ENCODE peak calls at places on chromosomes 2 and 18, in six cellular contexts. Q is upper lobe of right lung, P is AG10803, V is cardiac fibroblast, X is Panc1, M is endothelial cell. D is an unnamed sample.
A peak's percentile ranks its signal among the peaks of the same experiment; 100 is the strongest.

GRCh38 chr2:37625781-37626548 is 45.5 kb downstream of the CDC42EP3 start:
- DNase-seq in Q (no peak), P (peak; percentile 79), V (no peak), X (no peak), M (no peak), D (no peak)

GRCh38 chr2:62485780-62486765 is 19.9 kb downstream of the TMEM17 start:
- DNase-seq in Q (no peak), P (no peak), V (peak; percentile 35), X (no peak), M (no peak), D (no peak)

GRCh38 chr18:47075098-47075883 is 39.9 kb upstream of the ELOA2 start:
- DNase-seq in Q (no peak), P (peak; percentile 9), V (peak; percentile 29), X (no peak), M (no peak), D (no peak)

GRCh38 chr2:144509001-144509545 is 10.8 kb downstream of the ZEB2 start:
- DNase-seq in Q (no peak), P (no peak), V (peak; percentile 44), X (no peak), M (no peak), D (no peak)

GRCh38 chr18:46559946-46560670 is 96.9 kb downstream of the LOXHD1 start:
- DNase-seq in Q (no peak), P (no peak), V (no peak), X (no peak), M (no peak), D (no peak)

GRCh38 chr2:135744761-135745314 is 3.2 kb downstream of the UBXN4 start:
- DNase-seq in Q (no peak), P (peak; percentile 22), V (peak; percentile 49), X (no peak), M (peak; percentile 7), D (no peak)

GRCh38 chr18:44637210-44638051 is 43.3 kb upstream of the SETBP1 start:
- DNase-seq in Q (no peak), P (peak; percentile 53), V (peak; percentile 44), X (no peak), M (no peak), D (peak; percentile 29)

GRCh38 chr2:167388497-167388896 is 500.2 kb downstream of the XIRP2 start:
- DNase-seq in Q (no peak), P (no peak), V (no peak), X (no peak), M (no peak), D (no peak)

GRCh38 chr2:190185380-190185779 is 122.9 kb upstream of the MSTN start:
- DNase-seq in Q (no peak), P (no peak), V (no peak), X (no peak), M (no peak), D (no peak)

GRCh38 chr2:159497256-159497655 is 119.1 kb downstream of the BAZ2B start:
- DNase-seq in Q (no peak), P (peak; percentile 79), V (peak; percentile 93), X (no peak), M (peak; percentile 24), D (no peak)

GRCh38 chr18:77366067-77366724 is 116.5 kb downstream of the GALR1 start:
- DNase-seq in Q (no peak), P (no peak), V (no peak), X (no peak), M (no peak), D (no peak)

GRCh38 chr2:69581774-69582581 is 61.6 kb downstream of the AAK1 start:
- DNase-seq in Q (no peak), P (peak; percentile 64), V (peak; percentile 81), X (no peak), M (no peak), D (peak; percentile 14)

GRCh38 chr2:124032799-124033198 is 7.7 kb downstream of the CNTNAP5 start:
- DNase-seq in Q (no peak), P (no peak), V (no peak), X (no peak), M (no peak), D (no peak)

GRCh38 chr2:27920148-27920885 is 29.8 kb downstream of the BABAM2 start:
- DNase-seq in Q (no peak), P (no peak), V (peak; percentile 92), X (peak; percentile 45), M (no peak), D (no peak)

GRCh38 chr2:137380610-137381009 is 583.7 kb upstream of the HNMT start:
- DNase-seq in Q (no peak), P (peak; percentile 46), V (peak; percentile 53), X (no peak), M (no peak), D (no peak)

GRCh38 chr2:33796511-33796910 is 197.4 kb upstream of the FAM98A start:
- DNase-seq in Q (no peak), P (no peak), V (no peak), X (no peak), M (no peak), D (no peak)

DNA sequence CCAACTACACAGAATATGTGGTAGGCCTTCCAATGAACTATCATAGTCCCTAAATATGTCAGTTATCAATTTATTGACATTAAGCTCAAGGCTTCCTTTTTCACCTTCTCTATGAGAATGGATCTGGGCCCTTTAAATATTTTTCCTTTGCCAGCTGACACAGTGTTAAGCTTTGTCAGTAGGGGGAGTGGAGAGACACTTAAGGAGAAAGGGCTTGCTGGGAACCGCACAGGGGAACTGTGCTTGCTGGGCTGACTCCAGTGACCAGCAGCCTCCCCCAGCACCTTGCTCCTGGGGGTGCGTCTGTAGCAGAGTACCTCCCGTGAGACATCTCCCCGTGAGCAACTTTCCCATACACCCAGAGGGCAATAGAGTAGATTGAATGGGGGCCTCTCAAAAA is 6.5 kb upstream of the PTPN2 start:
- DNase-seq in Q (no peak), P (no peak), V (peak; percentile 29), X (no peak), M (no peak), D (no peak)
- TF ChIP-seq CTCF in Q (no peak), P (peak; percentile 15), V (peak; percentile 28), X (peak; percentile 25), M (no peak), D (peak; percentile 37)

GRCh38 chr2:58358024-58358423 is 116.9 kb upstream of the FANCL start:
- DNase-seq in Q (no peak), P (no peak), V (no peak), X (no peak), M (no peak), D (no peak)
- TF ChIP-seq CTCF in Q (no peak), P (no peak), V (no peak), X (no peak), M (no peak), D (no peak)

DNA sequence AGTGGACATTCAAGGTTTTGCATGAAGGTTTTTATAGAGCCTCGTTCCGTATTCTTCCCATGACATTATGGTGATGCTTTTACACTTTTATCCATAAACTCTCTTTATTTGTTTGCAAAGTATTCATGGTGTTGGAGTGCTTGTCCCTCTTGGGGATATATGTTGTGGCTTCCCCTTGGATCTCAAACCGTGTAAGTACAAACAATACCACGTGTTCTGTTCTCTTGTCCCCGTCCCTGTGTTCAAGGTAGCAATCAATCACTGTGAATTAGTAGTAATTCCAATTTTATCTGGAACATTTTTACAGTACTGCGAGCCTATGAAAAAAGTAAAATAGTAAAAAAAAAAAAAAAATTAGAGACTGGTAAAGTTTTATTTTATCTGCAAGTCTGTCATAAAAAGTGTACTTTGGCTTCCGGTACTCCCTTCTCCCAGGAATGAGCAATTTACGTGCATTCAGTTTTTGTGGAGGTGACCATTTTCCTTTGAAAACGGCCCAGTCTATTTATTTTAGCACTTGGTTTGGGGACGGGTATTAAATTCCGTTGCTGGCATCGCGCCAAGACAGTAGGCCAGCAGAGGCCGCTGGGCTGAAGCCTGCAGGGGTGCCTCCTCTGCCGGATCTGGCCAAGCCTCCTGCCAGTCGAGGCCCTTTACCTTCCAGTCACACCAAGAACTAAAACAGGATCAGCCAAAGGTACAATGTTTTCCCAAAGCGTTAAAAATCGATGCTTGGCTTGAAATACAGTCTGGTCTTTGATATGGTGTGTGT is 175.7 kb downstream of the SOCS6 start:
- DNase-seq in Q (peak; percentile 87), P (peak; percentile 52), V (peak; percentile 68), X (peak; percentile 52), M (peak; percentile 82), D (peak; percentile 8)
- TF ChIP-seq CTCF in Q (peak; percentile 31), P (peak; percentile 49), V (peak; percentile 38), X (peak; percentile 46), M (no peak), D (no peak)

GRCh38 chr2:85600235-85600575 is 2.3 kb downstream of the TMEM150A start:
- DNase-seq in Q (no peak), P (no peak), V (no peak), X (no peak), M (no peak), D (no peak)

GRCh38 chr2:85600951-85601770 is 1.3 kb downstream of the TMEM150A start:
- DNase-seq in Q (no peak), P (no peak), V (no peak), X (no peak), M (no peak), D (no peak)

GRCh38 chr2:85601771-85602475 is 575 bp downstream of the TMEM150A start:
- DNase-seq in Q (peak; percentile 90), P (peak; percentile 60), V (peak; percentile 36), X (no peak), M (no peak), D (no peak)

GRCh38 chr2:85604568-85605339 is 2.3 kb upstream of the TMEM150A start:
- DNase-seq in Q (no peak), P (peak; percentile 29), V (peak; percentile 40), X (no peak), M (no peak), D (no peak)

DNA sequence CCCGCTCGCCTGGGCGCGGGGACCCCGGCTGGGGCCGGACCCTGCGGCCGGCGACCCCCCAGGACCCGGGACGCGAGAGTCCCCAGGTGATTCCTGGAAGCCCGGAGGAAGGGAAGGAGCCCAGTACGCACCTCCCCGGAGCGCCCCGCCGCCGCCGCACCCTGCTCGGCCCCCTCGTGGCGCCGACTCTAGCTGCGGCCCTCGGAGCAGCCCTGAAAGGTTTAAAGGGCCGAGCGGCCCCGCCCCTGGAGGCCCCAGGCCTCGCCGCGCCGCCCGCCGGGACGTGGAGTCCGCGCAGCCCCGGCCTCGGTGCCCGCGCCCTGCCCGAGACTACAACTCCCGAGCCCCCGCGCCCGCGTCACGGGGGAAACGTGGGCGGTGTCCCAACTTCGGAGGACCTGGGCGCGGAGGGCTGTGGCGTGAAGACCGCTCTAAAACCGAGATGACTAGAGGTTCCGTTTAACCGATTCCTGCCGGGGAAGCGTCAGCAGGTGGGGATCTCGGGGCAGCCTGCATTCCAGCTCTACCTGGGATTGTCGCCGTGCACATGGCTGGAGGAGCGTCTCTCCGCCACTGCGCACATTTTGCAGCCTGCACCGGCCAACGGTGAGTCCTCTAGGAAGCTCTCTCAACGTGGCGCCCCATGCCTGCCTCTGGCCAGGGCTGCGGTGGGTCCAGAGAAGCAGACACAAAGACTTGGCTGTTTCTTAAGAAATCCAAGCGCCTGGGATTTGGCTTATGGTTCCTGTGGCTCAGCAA is at the start of gene TMEM150A:
- DNase-seq in Q (peak; percentile 98), P (peak; percentile 86), V (peak; percentile 87), X (no peak), M (peak; percentile 89), D (peak; percentile 92)
- TF ChIP-seq CTCF in Q (peak; percentile 50), P (peak; percentile 1), V (no peak), X (no peak), M (peak; percentile 21), D (peak; percentile 27)

DNA sequence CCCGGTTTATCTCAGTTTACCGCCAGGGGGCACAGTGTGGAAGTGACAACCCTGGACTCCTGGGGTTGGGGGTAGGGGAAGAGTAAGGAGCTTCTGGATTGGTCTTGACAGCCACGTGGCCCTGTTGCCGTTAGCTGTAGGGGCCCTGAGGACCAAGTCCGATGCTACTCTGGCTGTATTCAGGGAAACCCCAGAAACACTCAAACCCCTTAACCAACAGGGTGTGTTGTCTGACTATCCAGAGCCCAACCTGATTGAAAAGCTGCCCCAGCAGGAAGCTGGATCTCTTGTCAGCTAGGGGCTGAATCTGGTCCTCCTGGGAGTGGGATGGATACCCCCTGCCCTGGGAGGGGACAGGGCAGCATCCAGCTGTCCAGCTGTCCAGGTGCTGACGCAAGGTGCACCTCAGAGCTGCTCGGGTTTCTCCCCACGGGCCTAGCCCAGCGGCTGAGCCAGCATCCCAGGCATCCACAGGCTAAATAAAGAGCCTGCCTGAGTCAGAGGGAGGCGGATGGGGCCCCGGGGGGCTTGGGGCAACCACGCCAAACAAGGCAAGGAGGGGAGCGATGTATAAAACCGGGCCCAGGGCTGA is 3.1 kb upstream of the GMPPA start:
- DNase-seq in Q (no peak), P (peak; percentile 70), V (peak; percentile 69), X (no peak), M (peak; percentile 79), D (peak; percentile 35)
- TF ChIP-seq CTCF in Q (peak; percentile 58), P (peak; percentile 66), V (peak; percentile 59), X (peak; percentile 86), M (peak; percentile 82), D (peak; percentile 58)